ENCODE peak calls at places on chromosomes 3 and 15, in nine cellular contexts. C is NCI-H1048; H is stimulated activated CD8-positive, alpha-beta memory T cell treated with anti-CD3 and anti-CD28 coated beads, Interleukin-12 subunit alpha, Interleukin-12 subunit beta, amount 100 ng/mL, for 4 hours; U is right cardiac atrium; M is activated effector memory CD4-positive, alpha-beta T cell treated with Interleukin-2 at 50 U/mL for 16 hours; Z is A172; G is aorta; V is NAMALWA; K is coronary artery. J is an unnamed sample.

GRCh38 chr15:32120577-32121465 is 90.5 kb downstream of the CHRNA7 start:
- DNase-seq in C (no peak), H (no peak), U (peak; percentile 23), M (no peak), Z (no peak), G (no peak), V (no peak), K (no peak), J (no peak)

GRCh38 chr3:148930785-148931184 is 60.6 kb upstream of the GYG1 start:
- DNase-seq in C (no peak), H (no peak), U (no peak), M (no peak), Z (peak; percentile 49), G (no peak), V (no peak), K (no peak), J (no peak)

GRCh38 chr15:70505971-70506887 is 257.1 kb downstream of the UACA start:
- DNase-seq in C (no peak), H (no peak), U (no peak), M (no peak), Z (no peak), G (no peak), V (peak; percentile 44), K (no peak), J (peak; percentile 33)

GRCh38 chr3:68953781-68954444 is 21.6 kb upstream of the TAFA4 start:
- DNase-seq in C (no peak), H (no peak), U (no peak), M (no peak), Z (no peak), G (no peak), V (no peak), K (no peak), J (no peak)

GRCh38 chr15:94840794-94841587 is 609.6 kb downstream of the MCTP2 start:
- DNase-seq in C (no peak), H (no peak), U (no peak), M (no peak), Z (peak; percentile 6), G (peak; percentile 85), V (no peak), K (peak; percentile 87), J (no peak)

GRCh38 chr15:96893159-96893906 is 562.8 kb downstream of the NR2F2 start:
- DNase-seq in C (no peak), H (no peak), U (peak; percentile 33), M (no peak), Z (peak; percentile 23), G (no peak), V (peak; percentile 12), K (no peak), J (no peak)

GRCh38 chr3:109545746-109546145 is 208.4 kb upstream of the DPPA4 start:
- DNase-seq in C (no peak), H (no peak), U (no peak), M (no peak), Z (no peak), G (no peak), V (no peak), K (no peak), J (no peak)

GRCh38 chr3:65778966-65779365 is 259.8 kb downstream of the MAGI1 start:
- DNase-seq in C (no peak), H (no peak), U (no peak), M (no peak), Z (no peak), G (no peak), V (no peak), K (no peak), J (no peak)

GRCh38 chr3:44870375-44871061 is 3.9 kb upstream of the TGM4 start:
- DNase-seq in C (no peak), H (no peak), U (no peak), M (no peak), Z (no peak), G (no peak), V (no peak), K (no peak), J (no peak)

GRCh38 chr15:40050788-40051615 is 12.0 kb upstream of the SRP14 start:
- DNase-seq in C (no peak), H (no peak), U (no peak), M (no peak), Z (no peak), G (no peak), V (peak; percentile 37), K (peak; percentile 68), J (no peak)

GRCh38 chr3:190892328-190893011 is 30.0 kb upstream of the GMNC start:
- DNase-seq in C (no peak), H (no peak), U (no peak), M (no peak), Z (no peak), G (no peak), V (no peak), K (no peak), J (no peak)

GRCh38 chr3:197186887-197187588 is 111.4 kb downstream of the DLG1 start:
- DNase-seq in C (peak; percentile 6), H (no peak), U (no peak), M (no peak), Z (peak; percentile 38), G (no peak), V (peak; percentile 90), K (no peak), J (no peak)

GRCh38 chr15:76060098-76060989 is 559 bp downstream of the TMEM266 start:
- DNase-seq in C (no peak), H (no peak), U (no peak), M (no peak), Z (no peak), G (no peak), V (peak; percentile 33), K (no peak), J (peak; percentile 50)

GRCh38 chr3:130894873-130895330 is 1.0 kb downstream of the ATP2C1 start:
- DNase-seq in C (no peak), H (no peak), U (no peak), M (no peak), Z (peak; percentile 10), G (no peak), V (peak; percentile 27), K (no peak), J (no peak)

GRCh38 chr3:115285001-115285400 is 137.9 kb upstream of the ZBTB20 start:
- DNase-seq in C (no peak), H (no peak), U (no peak), M (no peak), Z (no peak), G (no peak), V (no peak), K (no peak), J (no peak)

GRCh38 chr3:45210308-45211038 is 15.6 kb downstream of the TMEM158 start:
- DNase-seq in C (no peak), H (peak; percentile 55), U (peak; percentile 92), M (peak; percentile 68), Z (peak; percentile 82), G (peak; percentile 95), V (peak; percentile 38), K (no peak), J (peak; percentile 84)

GRCh38 chr3:99232696-99233095 is 331.2 kb upstream of the DCBLD2 start:
- DNase-seq in C (no peak), H (no peak), U (no peak), M (no peak), Z (no peak), G (no peak), V (no peak), K (no peak), J (no peak)

GRCh38 chr15:60212536-60212935 is 185.2 kb downstream of the ANXA2 start:
- DNase-seq in C (no peak), H (no peak), U (peak; percentile 25), M (no peak), Z (peak; percentile 18), G (no peak), V (no peak), K (no peak), J (no peak)

GRCh38 chr3:50263443-50264388 is 5.2 kb upstream of the SEMA3B start:
- DNase-seq in C (no peak), H (no peak), U (peak; percentile 65), M (no peak), Z (no peak), G (no peak), V (no peak), K (no peak), J (no peak)

GRCh38 chr3:179898024-179898423 is 138.7 kb downstream of the PEX5L start:
- DNase-seq in C (peak; percentile 37), H (no peak), U (no peak), M (no peak), Z (peak; percentile 83), G (no peak), V (peak; percentile 93), K (no peak), J (peak; percentile 21)

GRCh38 chr15:65827065-65827464 is 35.0 kb upstream of the DENND4A start:
- DNase-seq in C (no peak), H (no peak), U (no peak), M (no peak), Z (no peak), G (no peak), V (no peak), K (no peak), J (peak; percentile 20)

GRCh38 chr15:64864080-64864479 is 22.4 kb downstream of the PLEKHO2 start:
- DNase-seq in C (no peak), H (no peak), U (no peak), M (no peak), Z (no peak), G (no peak), V (no peak), K (no peak), J (no peak)

GRCh38 chr3:86175051-86175536 is 815.9 kb downstream of the VGLL3 start:
- DNase-seq in C (no peak), H (no peak), U (no peak), M (no peak), Z (no peak), G (no peak), V (no peak), K (no peak), J (no peak)

GRCh38 chr3:112017081-112017480 is 17.5 kb upstream of the TMPRSS7 start:
- DNase-seq in C (no peak), H (no peak), U (no peak), M (no peak), Z (no peak), G (no peak), V (no peak), K (no peak), J (no peak)

GRCh38 chr15:32683906-32684584 is 33.8 kb upstream of the GREM1 start:
- DNase-seq in C (no peak), H (no peak), U (no peak), M (no peak), Z (peak; percentile 96), G (no peak), V (no peak), K (no peak), J (no peak)

GRCh38 chr3:41419809-41420208 is 220.5 kb downstream of the CTNNB1 start:
- DNase-seq in C (no peak), H (no peak), U (no peak), M (no peak), Z (no peak), G (no peak), V (peak; percentile 1), K (no peak), J (no peak)

GRCh38 chr3:4425707-4426106 is 41.4 kb downstream of the SUMF1 start:
- DNase-seq in C (no peak), H (no peak), U (no peak), M (no peak), Z (no peak), G (no peak), V (no peak), K (no peak), J (peak; percentile 57)

GRCh38 chr15:25685216-25685569 is 177.9 kb downstream of the ATP10A start:
- DNase-seq in C (no peak), H (no peak), U (no peak), M (no peak), Z (no peak), G (peak; percentile 11), V (no peak), K (peak; percentile 36), J (no peak)

GRCh38 chr3:134333522-134334181 is 40.6 kb downstream of the AMOTL2 start:
- DNase-seq in C (no peak), H (no peak), U (peak; percentile 67), M (no peak), Z (peak; percentile 80), G (peak; percentile 73), V (no peak), K (peak; percentile 78), J (no peak)

J was measured in activated T-cell treated with anti-CD3 and anti-CD28 coated beads, Interleukin-2, amount 50 U/mL, for 48 hours.